ENCODE peak calls at places on chromosome 14, in six cellular contexts. K is IMR-90, H is gastrocnemius medialis, E is Peyer's patch, I is thyroid gland, W is NB4. D is an unnamed sample.

GRCh38 chr14:106268013-106268727 is 741.8 kb downstream of the TMEM121 start:
- DNase-seq in E (peak), K (no peak), H (no peak), I (no peak), W (peak), D (no peak)

GRCh38 chr14:94423465-94424056 is 29.0 kb downstream of the SERPINA11 start:
- DNase-seq in H (peak), E (peak), W (peak), K (peak), I (peak), D (peak)

GRCh38 chr14:90276627-90277367 is 20.4 kb downstream of the PSMC1 start:
- DNase-seq in I (no peak), H (no peak), E (no peak), K (peak), W (peak), D (no peak)

GRCh38 chr14:104935955-104936354 is 11.3 kb downstream of the PLD4 start:
- DNase-seq in I (no peak), K (no peak), W (no peak), H (no peak), E (no peak), D (no peak)

GRCh38 chr14:88002421-88002820 is 2.5 kb upstream of the GPR65 start:
- DNase-seq in E (no peak), H (no peak), K (no peak), W (peak), I (no peak), D (no peak)

GRCh38 chr14:31881531-31882310 is 195.4 kb upstream of the ARHGAP5 start:
- DNase-seq in I (no peak), W (no peak), K (peak), H (no peak), E (no peak), D (no peak)

GRCh38 chr14:34256223-34256622 is 205.8 kb downstream of the SPTSSA start:
- DNase-seq in H (no peak), W (no peak), I (no peak), E (no peak), K (no peak), D (no peak)

GRCh38 chr14:59189281-59189821 is 884 bp downstream of the DAAM1 start:
- DNase-seq in W (peak), I (peak), E (no peak), K (peak), H (no peak), D (peak)

GRCh38 chr14:105205718-105206208 is 24.7 kb upstream of the NUDT14 start:
- DNase-seq in E (no peak), H (no peak), I (peak), K (no peak), W (no peak), D (no peak)

GRCh38 chr14:104121142-104121541 is 17.2 kb upstream of the KIF26A start:
- DNase-seq in H (no peak), E (no peak), K (no peak), I (no peak), W (no peak), D (no peak)

GRCh38 chr14:37595809-37596595 is 573 bp downstream of the TTC6 start:
- DNase-seq in W (peak), H (no peak), K (peak), I (no peak), E (peak), D (no peak)

GRCh38 chr14:94111276-94112095 is 950 bp downstream of the IFI27 start:
- DNase-seq in I (no peak), W (no peak), E (peak), H (no peak), K (no peak), D (no peak)

GRCh38 chr14:74682169-74682952 is 30.5 kb downstream of the AREL1 start:
- DNase-seq in W (no peak), H (no peak), K (no peak), E (no peak), I (no peak), D (no peak)

GRCh38 chr14:95815226-95815690 is 61.4 kb upstream of the TUNAR start:
- DNase-seq in I (no peak), K (no peak), W (no peak), E (no peak), H (no peak), D (no peak)

GRCh38 chr14:78902010-78902623 is 731.9 kb downstream of the NRXN3 start:
- DNase-seq in I (peak), H (no peak), K (peak), W (peak), E (no peak), D (no peak)

GRCh38 chr14:34501997-34502396 is 37.5 kb downstream of the EAPP start:
- DNase-seq in W (no peak), K (peak), H (no peak), E (no peak), I (no peak), D (no peak)

GRCh38 chr14:76133103-76133502 is 18.6 kb upstream of the GPATCH2L start:
- DNase-seq in H (no peak), I (peak), E (no peak), W (peak), K (peak), D (no peak)

GRCh38 chr14:61575751-61576150 is 119.6 kb upstream of the HIF1A start:
- DNase-seq in E (no peak), I (no peak), K (no peak), H (no peak), W (no peak), D (no peak)

GRCh38 chr14:69643430-69644200 is 32.2 kb downstream of the SUSD6 start:
- DNase-seq in W (peak), E (peak), K (peak), H (peak), I (peak), D (peak)

GRCh38 chr14:34711169-34711568 is 3.2 kb downstream of the CFL2 start:
- DNase-seq in W (no peak), E (no peak), K (peak), I (no peak), H (peak), D (no peak)

GRCh38 chr14:20419404-20419803 is 6.1 kb upstream of the TEP1 start:
- DNase-seq in K (no peak), W (peak), H (no peak), E (no peak), I (no peak), D (peak)

GRCh38 chr14:93346926-93347721 is at the start of gene COX8C:
- DNase-seq in E (no peak), H (no peak), K (no peak), W (no peak), I (no peak), D (no peak)

GRCh38 chr14:68662395-68662794 is 130.5 kb downstream of the ZFP36L1 start:
- DNase-seq in H (no peak), E (no peak), I (no peak), K (peak), W (no peak), D (no peak)

GRCh38 chr14:104869669-104870367 is 4.8 kb downstream of the CEP170B start:
- DNase-seq in H (no peak), E (no peak), I (no peak), K (no peak), W (no peak), D (no peak)

GRCh38 chr14:59190372-59190771 is 1.9 kb downstream of the DAAM1 start:
- DNase-seq in I (no peak), H (no peak), E (peak), W (peak), K (no peak), D (no peak)

GRCh38 chr14:96052541-96053105 is 13.5 kb downstream of the C14orf132 start:
- DNase-seq in K (peak), E (no peak), H (no peak), I (no peak), W (no peak), D (no peak)

GRCh38 chr14:99131632-99132271 is 140.2 kb downstream of the BCL11B start:
- DNase-seq in I (no peak), K (no peak), W (no peak), H (no peak), E (peak), D (peak)

GRCh38 chr14:51219473-51220448 is 20.3 kb upstream of the TMX1 start:
- DNase-seq in E (no peak), H (no peak), K (peak), W (peak), I (peak), D (no peak)

GRCh38 chr14:99420711-99421110 is 59.9 kb downstream of the SETD3 start:
- DNase-seq in I (peak), E (no peak), W (peak), K (no peak), H (no peak), D (no peak)

GRCh38 chr14:50319721-50320120 is 7.6 kb downstream of the DMAC2L start:
- DNase-seq in H (no peak), E (no peak), K (peak), I (no peak), W (no peak), D (no peak)

GRCh38 chr14:95235351-95235750 is 78.0 kb upstream of the DICER1 start:
- DNase-seq in E (no peak), K (no peak), H (no peak), I (no peak), W (no peak), D (no peak)

GRCh38 chr14:88005050-88005481 is at the start of gene GPR65:
- DNase-seq in H (no peak), W (peak), E (peak), I (no peak), K (no peak), D (no peak)

GRCh38 chr14:21192875-21193535 is 37.1 kb upstream of the OR5AU1 start:
- DNase-seq in I (no peak), E (no peak), K (peak), H (no peak), W (no peak), D (no peak)

GRCh38 chr14:90272523-90272922 is 16.2 kb downstream of the PSMC1 start:
- DNase-seq in W (peak), I (no peak), H (no peak), K (no peak), E (no peak), D (peak)

GRCh38 chr14:54730156-54730961 is 163.4 kb downstream of the SAMD4A start:
- DNase-seq in K (peak), E (peak), W (peak), H (peak), I (no peak), D (peak)

GRCh38 chr14:76473381-76474263 is 97.7 kb downstream of the ESRRB start:
- DNase-seq in H (peak), I (peak), W (no peak), K (peak), E (no peak), D (no peak)

GRCh38 chr14:36227802-36228201 is 51.3 kb upstream of the PTCSC3 start:
- DNase-seq in I (no peak), W (no peak), K (peak), E (no peak), H (no peak), D (no peak)

GRCh38 chr14:61025239-61026223 is 44.5 kb downstream of the SLC38A6 start:
- DNase-seq in H (peak), I (peak), E (peak), K (peak), W (peak), D (peak)

GRCh38 chr14:73173092-73173735 is 36.9 kb downstream of the PSEN1 start:
- DNase-seq in K (peak), W (peak), H (no peak), I (no peak), E (no peak), D (no peak)

GRCh38 chr14:64752909-64753308 is 48.7 kb downstream of the PLEKHG3 start:
- DNase-seq in W (no peak), H (no peak), E (no peak), K (no peak), I (no peak), D (no peak)

GRCh38 chr14:64753374-64753773 is 49.1 kb downstream of the PLEKHG3 start:
- DNase-seq in I (no peak), H (no peak), K (no peak), W (no peak), E (no peak), D (no peak)

GRCh38 chr14:64753999-64754398 is 49.8 kb downstream of the PLEKHG3 start:
- DNase-seq in H (no peak), I (no peak), K (no peak), E (no peak), W (no peak), D (no peak)

GRCh38 chr14:64755661-64756265 is 51.5 kb downstream of the PLEKHG3 start:
- DNase-seq in H (no peak), E (peak), W (peak), K (peak), I (no peak), D (peak)

GRCh38 chr14:64754685-64755084 is 50.5 kb downstream of the PLEKHG3 start:
- DNase-seq in H (no peak), W (no peak), E (no peak), I (no peak), K (no peak), D (no peak)
- TF ChIP-seq POLR2A in H (no peak), W (no peak), E (no peak), I (no peak), K (no peak), D (no peak)

DNA sequence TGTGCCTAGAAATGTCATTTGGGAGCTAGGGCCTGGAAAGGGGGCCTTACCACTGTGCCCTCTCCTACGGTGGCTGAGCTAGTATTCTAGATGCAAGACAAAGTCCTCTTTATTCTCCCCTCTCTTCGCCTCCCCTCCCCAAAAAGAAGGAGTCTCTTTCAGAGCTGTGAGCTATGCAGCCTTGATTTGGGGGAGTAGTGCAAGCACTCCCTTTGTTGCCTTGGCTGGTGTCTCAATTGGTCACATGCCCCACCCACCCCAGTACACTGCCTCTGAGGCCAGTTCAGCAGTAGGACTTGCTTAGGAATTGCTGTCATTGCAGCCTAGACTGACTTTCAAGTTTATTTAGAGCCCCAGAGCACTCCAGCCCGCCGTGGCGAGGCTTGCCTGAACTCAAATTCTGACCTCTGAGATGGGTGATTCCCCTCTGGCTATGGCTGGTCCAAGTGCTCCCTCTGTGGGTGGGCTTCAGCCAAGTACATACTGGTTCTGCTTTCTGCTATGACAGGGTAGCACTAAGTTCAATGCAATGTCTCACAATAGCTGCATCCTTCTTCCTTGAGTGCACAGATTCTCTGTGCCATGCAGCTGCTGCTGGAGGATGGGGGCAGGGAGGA is 37.0 kb upstream of the FBXO33 start:
- DNase-seq in H (no peak), E (no peak), W (peak), I (no peak), K (no peak), D (no peak)
- TF ChIP-seq CTCF in H (no peak), E (no peak), W (peak), I (no peak), K (peak), D (no peak)

DNA sequence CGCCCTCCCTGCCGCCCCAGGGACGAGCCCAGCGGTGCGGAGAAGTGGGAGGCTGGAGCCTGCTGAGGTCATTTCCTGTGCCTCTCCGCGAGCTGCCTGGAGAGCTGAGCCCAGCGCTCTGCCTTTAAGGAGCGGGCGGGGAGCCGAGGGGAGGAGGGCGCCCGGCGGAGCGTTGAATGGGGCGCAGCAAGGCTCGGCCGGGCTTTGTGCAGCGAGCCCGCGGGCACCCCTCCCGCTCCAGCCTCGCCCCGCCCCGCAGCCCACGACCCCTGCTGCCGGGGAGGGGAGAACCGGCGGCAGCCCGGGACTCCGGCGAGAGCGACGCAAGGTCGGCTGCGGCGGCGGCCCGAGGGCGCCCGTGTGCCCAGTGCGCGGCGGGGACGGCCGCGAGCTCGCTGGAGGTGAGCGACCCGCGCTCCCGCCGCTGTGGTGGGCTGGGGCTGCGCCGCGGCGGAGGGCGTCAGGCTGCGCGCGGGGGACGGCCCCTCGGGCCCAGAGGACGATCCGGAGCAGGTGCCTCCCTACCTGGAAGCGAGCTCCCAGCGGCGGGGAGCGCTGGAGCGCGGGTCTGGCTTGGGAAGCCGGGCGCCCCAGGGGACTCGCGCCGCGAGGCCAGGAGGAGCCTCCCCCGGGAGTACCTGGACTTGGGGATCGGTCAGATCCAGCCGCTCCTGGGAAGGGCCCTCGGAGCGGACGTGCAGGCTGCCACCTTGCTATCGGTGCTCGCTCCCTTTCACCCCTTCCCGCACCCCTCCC is at the start of gene PLEKHH1:
- DNase-seq in I (peak), E (peak), K (peak), W (peak), H (peak), D (peak)
- TF ChIP-seq POLR2A in I (peak), E (peak), K (no peak), W (no peak), H (peak), D (no peak)

DNA sequence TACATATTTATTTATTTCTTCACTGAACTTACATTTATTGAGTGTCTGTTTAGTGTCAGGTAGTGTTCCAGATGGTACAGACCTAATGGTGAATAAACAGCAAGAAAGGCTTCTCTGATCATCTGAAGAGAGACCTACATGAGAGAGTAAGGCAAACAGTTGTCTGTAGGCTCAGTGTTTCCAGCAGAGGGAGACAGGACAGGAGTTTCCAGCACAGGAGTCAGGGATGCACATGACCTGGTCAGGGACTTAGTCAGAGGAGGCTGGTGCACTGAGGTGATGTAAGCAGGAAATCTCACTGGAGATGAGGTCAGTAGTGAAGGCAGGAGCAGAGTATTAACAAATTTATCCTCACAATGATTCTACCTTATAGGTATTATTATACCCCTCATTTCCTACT is 233.2 kb downstream of the MDGA2 start:
- DNase-seq in H (no peak), W (peak), I (no peak), E (no peak), K (no peak), D (no peak)
- TF ChIP-seq CTCF in H (no peak), W (no peak), I (no peak), E (no peak), K (no peak), D (no peak)

GRCh38 chr14:52954346-52955214 is 3.7 kb upstream of the FERMT2 start:
- DNase-seq in W (no peak), E (no peak), H (no peak), I (no peak), K (peak), D (no peak)
- TF ChIP-seq POLR2A in W (no peak), E (no peak), H (no peak), I (no peak), K (no peak), D (no peak)

D was measured in lower leg skin.